ENCODE peak calls at places on chromosomes 11 and 22, in six cellular contexts. X is activated CD4-positive, alpha-beta T cell treated with anti-CD3 and anti-CD28 coated beads, Interleukin-2, amount 50 U/mL, for 48 hours; S is stomach; I is stimulated activated naive CD4-positive, alpha-beta T cell; P is Caki2; M is LHCN-M2. K is an unnamed sample.

GRCh38 chr11:72871089-72871488 is 56.9 kb downstream of the ATG16L2 start:
- DNase-seq in X (no peak), S (no peak), I (no peak), P (no peak), M (no peak), K (no peak)

GRCh38 chr22:26587991-26588613 is 1.8 kb downstream of the TPST2 start:
- DNase-seq in X (no peak), S (no peak), I (no peak), P (no peak), M (no peak), K (no peak)

GRCh38 chr11:62489204-62489603 is 57.4 kb downstream of the AHNAK start:
- DNase-seq in X (no peak), S (no peak), I (no peak), P (no peak), M (no peak), K (no peak)

GRCh38 chr11:12377824-12378593 is 638 bp downstream of the PARVA start:
- DNase-seq in X (peak; percentile 10), S (peak; percentile 73), I (no peak), P (peak; percentile 82), M (peak; percentile 80), K (no peak)

GRCh38 chr11:130001491-130002351 is 914 bp downstream of the PRDM10 start:
- DNase-seq in X (peak; percentile 50), S (peak; percentile 40), I (peak; percentile 54), P (peak; percentile 21), M (peak; percentile 27), K (peak; percentile 16)

GRCh38 chr11:75473684-75474083 is 40.7 kb upstream of the KLHL35 start:
- DNase-seq in X (no peak), S (no peak), I (no peak), P (no peak), M (no peak), K (no peak)

GRCh38 chr11:44905131-44905866 is 45.4 kb downstream of the TP53I11 start:
- DNase-seq in X (no peak), S (no peak), I (no peak), P (no peak), M (no peak), K (no peak)

GRCh38 chr22:29073618-29074275 is 912 bp downstream of the KREMEN1 start:
- DNase-seq in X (peak; percentile 15), S (peak; percentile 66), I (peak; percentile 16), P (no peak), M (no peak), K (no peak)

GRCh38 chr11:65866524-65867283 is 5.9 kb downstream of the EFEMP2 start:
- DNase-seq in X (no peak), S (no peak), I (no peak), P (no peak), M (no peak), K (no peak)

GRCh38 chr11:68107689-68108088 is 13.5 kb downstream of the CHKA start:
- DNase-seq in X (no peak), S (no peak), I (no peak), P (no peak), M (no peak), K (no peak)

GRCh38 chr22:27699676-27700075 is 101.9 kb downstream of the MN1 start:
- DNase-seq in X (no peak), S (no peak), I (no peak), P (peak; percentile 64), M (no peak), K (no peak)

GRCh38 chr11:13885083-13885482 is 77.4 kb upstream of the SPON1 start:
- DNase-seq in X (no peak), S (no peak), I (no peak), P (no peak), M (no peak), K (no peak)

GRCh38 chr11:19714387-19715363 is 2.0 kb downstream of the NAV2 start:
- DNase-seq in X (peak; percentile 3), S (no peak), I (no peak), P (peak; percentile 89), M (peak; percentile 84), K (no peak)

GRCh38 chr11:66868726-66869291 is 11.9 kb downstream of the LRFN4 start:
- DNase-seq in X (peak; percentile 89), S (peak; percentile 85), I (peak; percentile 65), P (no peak), M (no peak), K (peak; percentile 68)

GRCh38 chr11:13152736-13153541 is 124.7 kb upstream of the BMAL1 start:
- DNase-seq in X (no peak), S (no peak), I (no peak), P (peak; percentile 22), M (peak; percentile 30), K (no peak)

GRCh38 chr11:83257638-83258229 is 28.4 kb downstream of the CCDC90B start:
- DNase-seq in X (no peak), S (no peak), I (no peak), P (peak; percentile 48), M (peak; percentile 99), K (no peak)

GRCh38 chr22:45883811-45884170 is 93.2 kb downstream of the WNT7B start:
- DNase-seq in X (no peak), S (no peak), I (no peak), P (no peak), M (no peak), K (no peak)

K was measured in T follicular helper cell.